ENCODE peak calls at places on chromosomes 3 and 15, in ten cellular contexts. R is T-helper 1 cell; U is LoVo; A is fibroblast of the aortic adventitia; V is testis; H is mesothelial cell of epicardium; S is NCI-H748 treated with DMSO at 0.1 percent for 48 hours; E is HFFc6; C is A172; D is activated CD4-positive, alpha-beta T cell treated with anti-CD3 and anti-CD28 coated beads for 1 hour. T is an unnamed sample.

GRCh38 chr15:57675481-57676181 is 30.9 kb upstream of the POLR2M start:
- DNase-seq in R (no peak), U (no peak), A (no peak), V (no peak), H (no peak), S (no peak), E (no peak), C (no peak), D (no peak), T (no peak)

GRCh38 chr3:53255360-53255774 is 455 bp downstream of the TKT start:
- DNase-seq in R (peak; percentile 29), U (no peak), A (no peak), V (peak; percentile 46), H (no peak), S (no peak), E (no peak), C (no peak), D (peak; percentile 22), T (peak; percentile 72)

GRCh38 chr3:182787302-182788036 is 5.8 kb upstream of the ATP11B start:
- DNase-seq in R (no peak), U (no peak), A (peak; percentile 67), V (no peak), H (no peak), S (no peak), E (no peak), C (no peak), D (no peak), T (no peak)

GRCh38 chr3:159196316-159196715 is 394.5 kb downstream of the MFSD1 start:
- DNase-seq in R (no peak), U (no peak), A (peak; percentile 22), V (no peak), H (no peak), S (no peak), E (no peak), C (no peak), D (no peak), T (no peak)

GRCh38 chr3:45712434-45713110 is 23.4 kb downstream of the SACM1L start:
- DNase-seq in R (no peak), U (no peak), A (no peak), V (no peak), H (no peak), S (no peak), E (peak; percentile 86), C (peak; percentile 80), D (no peak), T (no peak)

GRCh38 chr15:91866371-91866905 is 12.9 kb downstream of the SLCO3A1 start:
- DNase-seq in R (no peak), U (no peak), A (peak; percentile 77), V (no peak), H (no peak), S (no peak), E (no peak), C (peak; percentile 54), D (no peak), T (no peak)

GRCh38 chr3:45275006-45275704 is 49.1 kb upstream of the TMEM158 start:
- DNase-seq in R (no peak), U (no peak), A (no peak), V (no peak), H (no peak), S (peak; percentile 43), E (no peak), C (no peak), D (no peak), T (no peak)

GRCh38 chr3:69273895-69274294 is 112.0 kb downstream of the FRMD4B start:
- DNase-seq in R (no peak), U (no peak), A (peak; percentile 27), V (no peak), H (no peak), S (no peak), E (no peak), C (peak; percentile 29), D (no peak), T (no peak)

GRCh38 chr3:123559040-123559861 is 25.6 kb downstream of the HACD2 start:
- DNase-seq in R (no peak), U (peak; percentile 65), A (peak; percentile 76), V (peak; percentile 47), H (no peak), S (peak; percentile 23), E (peak; percentile 41), C (peak; percentile 51), D (no peak), T (peak; percentile 63)

GRCh38 chr15:76285241-76285825 is 25.9 kb downstream of the ETFA start:
- DNase-seq in R (no peak), U (peak; percentile 25), A (peak; percentile 11), V (no peak), H (no peak), S (no peak), E (peak; percentile 17), C (peak; percentile 28), D (no peak), T (no peak)

GRCh38 chr15:39629376-39629775 is 48.5 kb downstream of the THBS1 start:
- DNase-seq in R (peak; percentile 37), U (peak; percentile 64), A (no peak), V (no peak), H (no peak), S (no peak), E (no peak), C (peak; percentile 66), D (peak; percentile 50), T (peak; percentile 73)

GRCh38 chr15:36449084-36449661 is 130.3 kb upstream of the CDIN1 start:
- DNase-seq in R (no peak), U (peak; percentile 51), A (peak; percentile 19), V (no peak), H (no peak), S (no peak), E (no peak), C (peak; percentile 82), D (no peak), T (no peak)

GRCh38 chr3:194577985-194578905 is 55.0 kb downstream of the TMEM44 start:
- DNase-seq in R (no peak), U (peak; percentile 77), A (peak; percentile 96), V (no peak), H (no peak), S (no peak), E (peak; percentile 82), C (peak; percentile 96), D (no peak), T (no peak)

GRCh38 chr15:61994216-61994615 is 66.0 kb downstream of the VPS13C start:
- DNase-seq in R (no peak), U (no peak), A (peak; percentile 91), V (no peak), H (no peak), S (no peak), E (peak; percentile 56), C (peak; percentile 4), D (no peak), T (no peak)

GRCh38 chr3:142028174-142028833 is 121.0 kb downstream of the TFDP2 start:
- DNase-seq in R (no peak), U (no peak), A (peak; percentile 88), V (peak; percentile 78), H (no peak), S (no peak), E (peak; percentile 72), C (peak; percentile 79), D (no peak), T (no peak)

GRCh38 chr3:108951802-108952474 is 1.7 kb downstream of the GUCA1C start:
- DNase-seq in R (no peak), U (no peak), A (no peak), V (no peak), H (no peak), S (no peak), E (no peak), C (no peak), D (no peak), T (no peak)

GRCh38 chr3:65807225-65807624 is 231.5 kb downstream of the MAGI1 start:
- DNase-seq in R (no peak), U (no peak), A (no peak), V (no peak), H (no peak), S (no peak), E (no peak), C (no peak), D (no peak), T (no peak)

GRCh38 chr3:170499562-170500156 is 81.0 kb downstream of the CLDN11 start:
- DNase-seq in R (no peak), U (peak; percentile 29), A (peak; percentile 88), V (peak; percentile 85), H (no peak), S (peak; percentile 16), E (peak; percentile 68), C (peak; percentile 64), D (no peak), T (no peak)

GRCh38 chr15:84961707-84962106 is 19.9 kb upstream of the PDE8A start:
- DNase-seq in R (no peak), U (no peak), A (no peak), V (no peak), H (no peak), S (no peak), E (no peak), C (no peak), D (no peak), T (no peak)

GRCh38 chr3:132549890-132550578 is 47.0 kb upstream of the ACKR4 start:
- DNase-seq in R (no peak), U (no peak), A (peak; percentile 78), V (no peak), H (no peak), S (no peak), E (peak; percentile 51), C (peak; percentile 63), D (no peak), T (no peak)

GRCh38 chr3:183149915-183150825 is 12.4 kb downstream of the LAMP3 start:
- DNase-seq in R (no peak), U (no peak), A (no peak), V (no peak), H (no peak), S (no peak), E (no peak), C (no peak), D (no peak), T (no peak)

GRCh38 chr15:57395292-57395691 is 19.0 kb downstream of the CGNL1 start:
- DNase-seq in R (no peak), U (no peak), A (peak; percentile 62), V (no peak), H (no peak), S (no peak), E (peak; percentile 55), C (peak; percentile 79), D (no peak), T (no peak)

GRCh38 chr15:68399096-68400065 is 32.6 kb downstream of the ITGA11 start:
- DNase-seq in R (no peak), U (no peak), A (no peak), V (no peak), H (no peak), S (no peak), E (no peak), C (no peak), D (no peak), T (peak; percentile 10)

GRCh38 chr15:90787881-90788280 is 70.7 kb downstream of the BLM start:
- DNase-seq in R (no peak), U (no peak), A (peak; percentile 81), V (no peak), H (no peak), S (no peak), E (no peak), C (peak; percentile 45), D (no peak), T (no peak)

GRCh38 chr15:43249699-43250203 is 17.0 kb downstream of the TGM5 start:
- DNase-seq in R (no peak), U (no peak), A (peak; percentile 52), V (no peak), H (no peak), S (no peak), E (peak; percentile 82), C (peak; percentile 96), D (no peak), T (peak; percentile 74)

GRCh38 chr3:184145120-184145524 is 10.0 kb downstream of the EIF2B5 start:
- DNase-seq in R (no peak), U (peak; percentile 25), A (peak; percentile 76), V (peak; percentile 71), H (no peak), S (no peak), E (peak; percentile 38), C (peak; percentile 76), D (no peak), T (no peak)

GRCh38 chr3:24387493-24387892 is 107.2 kb downstream of the THRB start:
- DNase-seq in R (no peak), U (no peak), A (peak; percentile 16), V (no peak), H (no peak), S (no peak), E (no peak), C (no peak), D (no peak), T (no peak)

GRCh38 chr3:64344721-64345207 is 119.5 kb upstream of the PRICKLE2 start:
- DNase-seq in R (no peak), U (no peak), A (peak; percentile 78), V (no peak), H (no peak), S (no peak), E (peak; percentile 64), C (peak; percentile 55), D (no peak), T (no peak)